ENCODE peak calls at places on chromosomes 1 and 21, in six cellular contexts. E is COLO829; C is amygdala; A is T follicular helper cell; N is activated naive CD8-positive, alpha-beta T cell treated with anti-CD3 and anti-CD28 coated beads, Interleukin-2, amount 50 U/mL, for 24 hours; Q is WTC11. G is an unnamed sample.
A peak's percentile ranks its signal among the peaks of the same experiment; 100 is the strongest.

GRCh38 chr1:94820918-94821317 is 761 bp downstream of the SLC44A3 start:
- DNase-seq in E (no peak), A (no peak), C (no peak), N (no peak), Q (no peak), G (no peak)

GRCh38 chr1:46675549-46676314 is 4.1 kb downstream of the TEX38 start:
- DNase-seq in N (no peak), Q (no peak), C (no peak), A (no peak), E (no peak), G (no peak)

GRCh38 chr1:114024049-114024448 is 44.8 kb downstream of the OLFML3 start:
- DNase-seq in N (no peak), A (no peak), C (no peak), E (no peak), Q (peak; percentile 36), G (no peak)

GRCh38 chr1:164731161-164731747 is 172.3 kb downstream of the PBX1 start:
- DNase-seq in Q (no peak), A (no peak), E (no peak), N (no peak), C (no peak), G (no peak)

GRCh38 chr1:29195875-29196274 is 14.2 kb upstream of the SRSF4 start:
- DNase-seq in C (no peak), Q (no peak), A (no peak), E (no peak), N (no peak), G (no peak)

GRCh38 chr1:248695451-248696132 is 7.0 kb downstream of the OR14I1 start:
- DNase-seq in A (no peak), C (no peak), E (no peak), Q (no peak), N (no peak), G (no peak)

GRCh38 chr1:4081806-4082645 is 182.0 kb upstream of the C1orf174 start:
- DNase-seq in N (no peak), A (no peak), E (no peak), Q (no peak), C (no peak), G (no peak)

GRCh38 chr1:47751188-47751587 is 246.0 kb downstream of the TRABD2B start:
- DNase-seq in Q (no peak), C (no peak), E (peak; percentile 21), N (no peak), A (no peak), G (no peak)

GRCh38 chr21:29114765-29115164 is 15.7 kb upstream of the MAP3K7CL start:
- DNase-seq in A (no peak), E (no peak), N (no peak), C (no peak), Q (no peak), G (peak; percentile 12)

GRCh38 chr1:151106891-151107290 is 36.3 kb downstream of the GABPB2 start:
- DNase-seq in C (no peak), E (no peak), Q (no peak), A (no peak), N (no peak), G (no peak)

GRCh38 chr1:110235181-110235838 is 25.2 kb downstream of the KCNC4 start:
- DNase-seq in C (no peak), A (no peak), Q (no peak), E (peak; percentile 24), N (no peak), G (no peak)

GRCh38 chr1:166165661-166166399 is 971 bp downstream of the FAM78B start:
- DNase-seq in C (no peak), Q (peak; percentile 19), N (no peak), A (no peak), E (no peak), G (peak; percentile 21)

GRCh38 chr1:6105218-6105679 is 59.6 kb downstream of the KCNAB2 start:
- DNase-seq in N (no peak), E (no peak), A (no peak), Q (no peak), C (no peak), G (no peak)

GRCh38 chr1:162753998-162754585 is 36.4 kb upstream of the HSD17B7 start:
- DNase-seq in N (no peak), E (no peak), A (no peak), C (no peak), Q (no peak), G (no peak)

GRCh38 chr1:17014671-17015567 is 3.2 kb upstream of the ATP13A2 start:
- DNase-seq in Q (no peak), C (no peak), N (no peak), A (no peak), E (no peak), G (no peak)